ENCODE peak calls at places on chromosome 17, in six cellular contexts. S, L, T, Q, U and Z are unnamed samples.
A peak's percentile ranks its signal among the peaks of the same experiment; 100 is the strongest.

GRCh38 chr17:28760987-28761562 is 17.3 kb downstream of the TRAF4 start:
- DNase-seq in S (peak; percentile 72), L (no peak), T (no peak), Q (no peak), U (peak; percentile 67), Z (peak; percentile 84)

GRCh38 chr17:17724307-17724921 is 43.2 kb downstream of the RAI1 start:
- DNase-seq in S (peak; percentile 67), L (no peak), T (no peak), Q (no peak), U (no peak), Z (no peak)

GRCh38 chr17:75325827-75326586 is 36.8 kb upstream of the SLC25A19 start:
- DNase-seq in S (peak; percentile 74), L (no peak), T (peak; percentile 43), Q (no peak), U (no peak), Z (no peak)

GRCh38 chr17:74373838-74374606 is 6.7 kb downstream of the GPR142 start:
- DNase-seq in S (no peak), L (no peak), T (no peak), Q (no peak), U (no peak), Z (no peak)

GRCh38 chr17:8152981-8153549 is 861 bp upstream of the PER1 start:
- DNase-seq in S (no peak), L (no peak), T (peak; percentile 24), Q (no peak), U (no peak), Z (no peak)

GRCh38 chr17:78918979-78919378 is 6.2 kb downstream of the TIMP2 start:
- DNase-seq in S (no peak), L (no peak), T (no peak), Q (no peak), U (no peak), Z (no peak)

GRCh38 chr17:80125656-80126448 is 21.1 kb downstream of the EIF4A3 start:
- DNase-seq in S (no peak), L (no peak), T (no peak), Q (no peak), U (no peak), Z (no peak)

GRCh38 chr17:81365601-81366585 is 29.4 kb upstream of the BAHCC1 start:
- DNase-seq in S (peak; percentile 73), L (no peak), T (peak; percentile 49), Q (no peak), U (peak; percentile 94), Z (peak; percentile 89)

GRCh38 chr17:2235792-2236365 is 67.7 kb downstream of the SMG6 start:
- DNase-seq in S (no peak), L (no peak), T (peak; percentile 71), Q (no peak), U (no peak), Z (no peak)

GRCh38 chr17:33667052-33667509 is 374.0 kb upstream of the ASIC2 start:
- DNase-seq in S (peak; percentile 25), L (peak; percentile 19), T (no peak), Q (no peak), U (peak; percentile 73), Z (no peak)

GRCh38 chr17:21129023-21129681 is 2.4 kb downstream of the DHRS7B start:
- DNase-seq in S (peak; percentile 48), L (no peak), T (peak; percentile 35), Q (no peak), U (no peak), Z (no peak)

GRCh38 chr17:37605813-37606505 is 3.3 kb downstream of the SYNRG start:
- DNase-seq in S (peak; percentile 51), L (peak; percentile 26), T (no peak), Q (peak; percentile 17), U (no peak), Z (no peak)

GRCh38 chr17:7579001-7579838 is at the start of gene CD68:
- DNase-seq in S (peak; percentile 94), L (peak; percentile 80), T (peak; percentile 91), Q (no peak), U (peak; percentile 94), Z (peak; percentile 81)

GRCh38 chr17:61408151-61409041 is 8.8 kb downstream of the TBX2 start:
- DNase-seq in S (no peak), L (no peak), T (peak; percentile 19), Q (no peak), U (no peak), Z (no peak)

GRCh38 chr17:33169580-33170285 is 123.4 kb downstream of the ASIC2 start:
- DNase-seq in S (no peak), L (no peak), T (no peak), Q (no peak), U (peak; percentile 30), Z (no peak)

GRCh38 chr17:15261063-15261817 is 3.9 kb downstream of the PMP22 start:
- DNase-seq in S (no peak), L (no peak), T (no peak), Q (no peak), U (peak; percentile 28), Z (no peak)

GRCh38 chr17:27651411-27652345 is 20.7 kb downstream of the LGALS9 start:
- DNase-seq in S (peak; percentile 61), L (peak; percentile 50), T (peak; percentile 50), Q (peak; percentile 35), U (peak; percentile 44), Z (peak; percentile 66)

GRCh38 chr17:72591500-72592241 is 470.9 kb downstream of the SOX9 start:
- DNase-seq in S (no peak), L (no peak), T (no peak), Q (no peak), U (no peak), Z (no peak)

GRCh38 chr17:28953444-28954118 is 2.3 kb upstream of the PHF12 start:
- DNase-seq in S (peak; percentile 73), L (peak; percentile 24), T (peak; percentile 45), Q (peak; percentile 22), U (no peak), Z (peak; percentile 54)

GRCh38 chr17:47990962-47991731 is 20.2 kb downstream of the CDK5RAP3 start:
- DNase-seq in S (no peak), L (no peak), T (no peak), Q (no peak), U (no peak), Z (no peak)

GRCh38 chr17:38602453-38602852 is 3.3 kb downstream of the SRCIN1 start:
- DNase-seq in S (no peak), L (no peak), T (no peak), Q (no peak), U (no peak), Z (no peak)

GRCh38 chr17:1718362-1719165 is 5.9 kb upstream of the WDR81 start:
- DNase-seq in S (no peak), L (no peak), T (no peak), Q (no peak), U (no peak), Z (no peak)